ENCODE peak calls at places on chromosomes 11 and 22, in five cellular contexts. One of them, this sample, is unnamed.

GRCh38 chr11:73465019-73465675 is 88.9 kb downstream of the RELT start:
- DNase-seq in GM23248: peak; percentile 47
- DNase-seq in left ventricle myocardium inferior: no peak
- DNase-seq in Karpas-422: no peak
- DNase-seq in SJSA1: no peak
- DNase-seq in this sample: no peak

GRCh38 chr11:70476669-70477068 is 78.3 kb downstream of the CTTN start:
- DNase-seq in SJSA1: no peak
- DNase-seq in left ventricle myocardium inferior: no peak
- DNase-seq in Karpas-422: no peak
- DNase-seq in GM23248: peak; percentile 51
- DNase-seq in this sample: no peak

GRCh38 chr22:31680764-31681624 is 19.0 kb upstream of the PISD start:
- DNase-seq in left ventricle myocardium inferior: peak; percentile 17
- DNase-seq in SJSA1: peak; percentile 77
- DNase-seq in GM23248: peak; percentile 78
- DNase-seq in Karpas-422: no peak
- DNase-seq in this sample: no peak

GRCh38 chr22:46269564-46269963 is 1.8 kb downstream of the TTC38 start:
- DNase-seq in SJSA1: no peak
- DNase-seq in GM23248: no peak
- DNase-seq in Karpas-422: no peak
- DNase-seq in left ventricle myocardium inferior: no peak
- DNase-seq in this sample: no peak

GRCh38 chr11:2384723-2385041 is 7.6 kb downstream of the CD81 start:
- DNase-seq in Karpas-422: no peak
- DNase-seq in GM23248: no peak
- DNase-seq in left ventricle myocardium inferior: no peak
- DNase-seq in SJSA1: no peak
- DNase-seq in this sample: no peak

GRCh38 chr11:70428701-70429427 is 30.5 kb downstream of the CTTN start:
- DNase-seq in GM23248: no peak
- DNase-seq in left ventricle myocardium inferior: no peak
- DNase-seq in Karpas-422: no peak
- DNase-seq in SJSA1: no peak
- DNase-seq in this sample: no peak

GRCh38 chr11:101915811-101916291 is 471 bp downstream of the ANGPTL5 start:
- DNase-seq in Karpas-422: peak; percentile 95
- DNase-seq in left ventricle myocardium inferior: no peak
- DNase-seq in SJSA1: peak; percentile 2
- DNase-seq in GM23248: peak; percentile 80
- DNase-seq in this sample: peak; percentile 67

GRCh38 chr22:49046546-49047305 is 780.9 kb downstream of the BRD1 start:
- DNase-seq in SJSA1: no peak
- DNase-seq in GM23248: no peak
- DNase-seq in Karpas-422: peak; percentile 91
- DNase-seq in left ventricle myocardium inferior: no peak
- DNase-seq in this sample: no peak

GRCh38 chr22:31119026-31119717 is 3.6 kb upstream of the INPP5J start:
- DNase-seq in GM23248: no peak
- DNase-seq in Karpas-422: no peak
- DNase-seq in SJSA1: no peak
- DNase-seq in left ventricle myocardium inferior: peak; percentile 58
- DNase-seq in this sample: no peak

GRCh38 chr11:43316451-43316850 is 4.7 kb downstream of the API5 start:
- DNase-seq in SJSA1: peak; percentile 54
- DNase-seq in GM23248: peak; percentile 23
- DNase-seq in left ventricle myocardium inferior: no peak
- DNase-seq in Karpas-422: no peak
- DNase-seq in this sample: no peak

GRCh38 chr11:72397333-72397732 is 37.0 kb downstream of the CLPB start:
- DNase-seq in SJSA1: no peak
- DNase-seq in left ventricle myocardium inferior: no peak
- DNase-seq in Karpas-422: no peak
- DNase-seq in GM23248: no peak
- DNase-seq in this sample: no peak

GRCh38 chr22:50260801-50261614 is 475 bp downstream of the MAPK12 start:
- DNase-seq in left ventricle myocardium inferior: no peak
- DNase-seq in SJSA1: peak; percentile 22
- DNase-seq in GM23248: peak; percentile 85
- DNase-seq in Karpas-422: peak; percentile 84
- DNase-seq in this sample: no peak

GRCh38 chr11:34609187-34609751 is 11.6 kb upstream of the EHF start:
- DNase-seq in SJSA1: no peak
- DNase-seq in Karpas-422: no peak
- DNase-seq in left ventricle myocardium inferior: no peak
- DNase-seq in GM23248: no peak
- DNase-seq in this sample: no peak

GRCh38 chr11:5038336-5038735 is 8.0 kb upstream of the OR52J3 start:
- DNase-seq in left ventricle myocardium inferior: no peak
- DNase-seq in SJSA1: no peak
- DNase-seq in Karpas-422: no peak
- DNase-seq in GM23248: no peak
- DNase-seq in this sample: no peak

GRCh38 chr22:26823966-26824365 is 166.6 kb downstream of the MIAT start:
- DNase-seq in left ventricle myocardium inferior: no peak
- DNase-seq in SJSA1: no peak
- DNase-seq in Karpas-422: no peak
- DNase-seq in GM23248: no peak
- DNase-seq in this sample: no peak

GRCh38 chr11:60767388-60767811 is 10.7 kb downstream of the MS4A15 start:
- DNase-seq in GM23248: peak; percentile 41
- DNase-seq in Karpas-422: peak; percentile 62
- DNase-seq in left ventricle myocardium inferior: no peak
- DNase-seq in SJSA1: no peak
- DNase-seq in this sample: no peak

GRCh38 chr11:36510567-36511020 is 522 bp upstream of the TRAF6 start:
- DNase-seq in left ventricle myocardium inferior: no peak
- DNase-seq in GM23248: peak; percentile 70
- DNase-seq in Karpas-422: no peak
- DNase-seq in SJSA1: no peak
- DNase-seq in this sample: no peak

GRCh38 chr11:12674936-12675696 is 895 bp downstream of the TEAD1 start:
- DNase-seq in SJSA1: peak; percentile 45
- DNase-seq in GM23248: peak; percentile 70
- DNase-seq in left ventricle myocardium inferior: peak; percentile 48
- DNase-seq in Karpas-422: no peak
- DNase-seq in this sample: no peak

GRCh38 chr11:47234669-47235075 is 13.9 kb downstream of the ACP2 start:
- DNase-seq in SJSA1: no peak
- DNase-seq in Karpas-422: no peak
- DNase-seq in GM23248: no peak
- DNase-seq in left ventricle myocardium inferior: no peak
- DNase-seq in this sample: no peak

GRCh38 chr11:118996926-118997626 is 862 bp upstream of the CENATAC start:
- DNase-seq in Karpas-422: peak; percentile 56
- DNase-seq in SJSA1: no peak
- DNase-seq in GM23248: peak; percentile 66
- DNase-seq in left ventricle myocardium inferior: no peak
- DNase-seq in this sample: no peak

GRCh38 chr11:122100222-122101080 is 15.6 kb downstream of the BLID start:
- DNase-seq in left ventricle myocardium inferior: peak; percentile 63
- DNase-seq in GM23248: peak; percentile 85
- DNase-seq in SJSA1: peak; percentile 61
- DNase-seq in Karpas-422: no peak
- DNase-seq in this sample: peak; percentile 48
- H3K4me3 ChIP-seq in left ventricle myocardium inferior: peak overlapping the region; percentile 72
- H3K4me3 ChIP-seq in GM23248: peak overlapping the region; percentile 99
- H3K4me3 ChIP-seq in SJSA1: peak overlapping the region; percentile 42
- H3K4me3 ChIP-seq in Karpas-422: no peak overlapping the region
- H3K4me3 ChIP-seq in this sample: peak overlapping the region; percentile 47

GRCh38 chr22:41340357-41340756 is 39.0 kb downstream of the ZC3H7B start:
- DNase-seq in GM23248: no peak
- DNase-seq in SJSA1: no peak
- DNase-seq in left ventricle myocardium inferior: no peak
- DNase-seq in Karpas-422: no peak
- DNase-seq in this sample: no peak
- H3K36me3 ChIP-seq in GM23248: no peaks in the 10 kb centered on the region
- H3K36me3 ChIP-seq in SJSA1: peaks cover 85% of the 10 kb centered on the region
- H3K36me3 ChIP-seq in left ventricle myocardium inferior: peaks cover 60% of the 10 kb centered on the region
- H3K36me3 ChIP-seq in Karpas-422: no peaks in the 10 kb centered on the region
- H3K36me3 ChIP-seq in this sample: peaks cover 99% of the 10 kb centered on the region

GRCh38 chr22:23179381-23180294 is 671 bp upstream of the BCR start:
- DNase-seq in GM23248: peak; percentile 39
- DNase-seq in SJSA1: peak; percentile 33
- DNase-seq in left ventricle myocardium inferior: peak; percentile 24
- DNase-seq in Karpas-422: peak; percentile 77
- DNase-seq in this sample: peak; percentile 36
- H3K4me3 ChIP-seq in GM23248: peak overlapping the region; percentile 72
- H3K4me3 ChIP-seq in SJSA1: peak overlapping the region; percentile 76
- H3K4me3 ChIP-seq in left ventricle myocardium inferior: peak overlapping the region; percentile 78
- H3K4me3 ChIP-seq in Karpas-422: peak overlapping the region; percentile 67
- H3K4me3 ChIP-seq in this sample: peak overlapping the region; percentile 84

GRCh38 chr11:130188047-130188446 is 28.5 kb downstream of the ST14 start:
- DNase-seq in left ventricle myocardium inferior: no peak
- DNase-seq in SJSA1: no peak
- DNase-seq in Karpas-422: no peak
- DNase-seq in GM23248: no peak
- DNase-seq in this sample: no peak
- H3K36me3 ChIP-seq in left ventricle myocardium inferior: no peaks in the 10 kb centered on the region
- H3K36me3 ChIP-seq in SJSA1: no peaks in the 10 kb centered on the region
- H3K36me3 ChIP-seq in Karpas-422: no peaks in the 10 kb centered on the region
- H3K36me3 ChIP-seq in GM23248: no peaks in the 10 kb centered on the region
- H3K36me3 ChIP-seq in this sample: no peaks in the 10 kb centered on the region

GRCh38 chr11:128689946-128690745 is 3.7 kb upstream of the FLI1 start:
- DNase-seq in GM23248: peak; percentile 65
- DNase-seq in Karpas-422: no peak
- DNase-seq in left ventricle myocardium inferior: no peak
- DNase-seq in SJSA1: no peak
- DNase-seq in this sample: no peak

GRCh38 chr11:128688896-128689546 is 4.9 kb upstream of the FLI1 start:
- DNase-seq in SJSA1: no peak
- DNase-seq in GM23248: no peak
- DNase-seq in left ventricle myocardium inferior: no peak
- DNase-seq in Karpas-422: no peak
- DNase-seq in this sample: no peak

GRCh38 chr11:128689586-128689945 is 4.3 kb upstream of the FLI1 start:
- DNase-seq in Karpas-422: no peak
- DNase-seq in SJSA1: no peak
- DNase-seq in left ventricle myocardium inferior: no peak
- DNase-seq in GM23248: no peak
- DNase-seq in this sample: no peak

GRCh38 chr11:128691802-128692749 is 1.8 kb upstream of the FLI1 start:
- DNase-seq in Karpas-422: no peak
- DNase-seq in GM23248: peak; percentile 32
- DNase-seq in left ventricle myocardium inferior: no peak
- DNase-seq in SJSA1: no peak
- DNase-seq in this sample: no peak

GRCh38 chr11:128690746-128691091 is 3.2 kb upstream of the FLI1 start:
- DNase-seq in Karpas-422: no peak
- DNase-seq in left ventricle myocardium inferior: no peak
- DNase-seq in SJSA1: no peak
- DNase-seq in GM23248: peak; percentile 53
- DNase-seq in this sample: no peak
- H3K4me3 ChIP-seq in Karpas-422: no peak overlapping the region
- H3K4me3 ChIP-seq in left ventricle myocardium inferior: peak overlapping the region; percentile 84
- H3K4me3 ChIP-seq in SJSA1: no peak overlapping the region
- H3K4me3 ChIP-seq in GM23248: peak overlapping the region; percentile 54
- H3K4me3 ChIP-seq in this sample: no peak overlapping the region

GRCh38 chr22:38481162-38481870 is 13.4 kb downstream of the KDELR3 start:
- DNase-seq in left ventricle myocardium inferior: no peak
- DNase-seq in Karpas-422: no peak
- DNase-seq in GM23248: no peak
- DNase-seq in SJSA1: no peak
- DNase-seq in this sample: no peak

GRCh38 chr22:38482662-38483308 is 14.9 kb downstream of the KDELR3 start:
- DNase-seq in left ventricle myocardium inferior: no peak
- DNase-seq in GM23248: no peak
- DNase-seq in Karpas-422: no peak
- DNase-seq in SJSA1: no peak
- DNase-seq in this sample: no peak

GRCh38 chr22:38481871-38482332 is 14.0 kb downstream of the KDELR3 start:
- DNase-seq in GM23248: no peak
- DNase-seq in Karpas-422: no peak
- DNase-seq in left ventricle myocardium inferior: no peak
- DNase-seq in SJSA1: no peak
- DNase-seq in this sample: no peak

GRCh38 chr22:38485783-38486182 is 17.9 kb downstream of the KDELR3 start:
- DNase-seq in left ventricle myocardium inferior: no peak
- DNase-seq in GM23248: peak; percentile 46
- DNase-seq in SJSA1: no peak
- DNase-seq in Karpas-422: no peak
- DNase-seq in this sample: no peak

DNA sequence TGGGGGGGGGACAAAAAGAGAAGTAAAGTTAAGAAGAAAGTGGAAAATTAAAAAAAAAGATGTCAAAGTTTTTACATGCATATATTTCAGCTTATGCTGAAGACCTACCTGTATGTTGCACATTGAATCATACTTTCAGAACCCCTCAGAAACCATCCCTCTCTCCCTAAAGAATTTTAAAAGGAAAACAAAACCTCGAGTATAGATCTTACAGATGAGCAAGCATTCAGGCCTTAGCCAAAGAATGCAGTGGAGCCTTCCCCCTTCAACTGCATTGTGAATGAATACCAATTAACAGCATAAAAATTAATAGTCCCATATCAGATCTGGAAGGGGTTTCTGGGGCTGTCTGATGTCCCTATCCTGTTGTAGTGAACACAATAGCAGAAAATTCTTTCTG is 16.3 kb downstream of the KDELR3 start:
- DNase-seq in SJSA1: no peak
- DNase-seq in left ventricle myocardium inferior: no peak
- DNase-seq in Karpas-422: no peak
- DNase-seq in GM23248: no peak
- DNase-seq in this sample: no peak
- H3K36me3 ChIP-seq in SJSA1: peaks cover 96% of the 10 kb centered on the region
- H3K36me3 ChIP-seq in left ventricle myocardium inferior: peaks cover 96% of the 10 kb centered on the region
- H3K36me3 ChIP-seq in Karpas-422: peaks cover 70% of the 10 kb centered on the region
- H3K36me3 ChIP-seq in GM23248: peaks cover 92% of the 10 kb centered on the region
- H3K36me3 ChIP-seq in this sample: peaks cover 34% of the 10 kb centered on the region

DNA sequence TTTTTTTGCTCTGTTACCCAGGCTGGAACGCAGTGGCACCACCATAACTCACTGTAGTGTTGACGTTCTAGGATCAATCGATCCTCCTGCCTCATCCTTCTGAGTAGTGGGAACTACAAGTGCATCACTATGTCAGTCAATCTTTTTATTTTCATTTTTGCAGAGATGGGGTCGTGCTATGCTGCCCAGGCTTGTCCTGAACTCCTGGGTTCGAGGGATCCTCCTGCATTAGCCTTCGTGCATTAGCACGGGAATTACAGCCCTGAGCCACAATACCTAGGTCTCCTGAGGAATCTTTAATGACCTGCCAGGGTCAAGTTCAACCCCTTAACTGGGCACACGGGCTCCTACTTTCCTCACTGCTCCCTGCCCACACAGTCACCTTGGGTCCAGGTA is 4.4 kb downstream of the APOL3 start:
- DNase-seq in Karpas-422: no peak
- DNase-seq in SJSA1: no peak
- DNase-seq in left ventricle myocardium inferior: no peak
- DNase-seq in GM23248: peak; percentile 6
- DNase-seq in this sample: no peak
- H3K4me3 ChIP-seq in Karpas-422: no peak overlapping the region
- H3K4me3 ChIP-seq in SJSA1: peak overlapping the region; percentile 37
- H3K4me3 ChIP-seq in left ventricle myocardium inferior: peak overlapping the region; percentile 71
- H3K4me3 ChIP-seq in GM23248: peak overlapping the region; percentile 71
- H3K4me3 ChIP-seq in this sample: peak overlapping the region; percentile 47

GRCh38 chr11:69055212-69055586 is 6.5 kb downstream of the TPCN2 start:
- DNase-seq in SJSA1: no peak
- DNase-seq in left ventricle myocardium inferior: no peak
- DNase-seq in Karpas-422: peak; percentile 63
- DNase-seq in GM23248: no peak
- DNase-seq in this sample: no peak
- H3K36me3 ChIP-seq in SJSA1: peaks cover 71% of the 10 kb centered on the region
- H3K36me3 ChIP-seq in left ventricle myocardium inferior: peaks cover 49% of the 10 kb centered on the region
- H3K36me3 ChIP-seq in Karpas-422: peaks cover 25% of the 10 kb centered on the region
- H3K36me3 ChIP-seq in GM23248: no peaks in the 10 kb centered on the region
- H3K36me3 ChIP-seq in this sample: peaks cover 4% of the 10 kb centered on the region

GRCh38 chr11:23563591-23563990 is 703.3 kb upstream of the CCDC179 start:
- DNase-seq in SJSA1: no peak
- DNase-seq in Karpas-422: no peak
- DNase-seq in left ventricle myocardium inferior: no peak
- DNase-seq in GM23248: no peak
- DNase-seq in this sample: no peak
- H3K4me3 ChIP-seq in SJSA1: no peak overlapping the region
- H3K4me3 ChIP-seq in Karpas-422: no peak overlapping the region
- H3K4me3 ChIP-seq in left ventricle myocardium inferior: no peak overlapping the region
- H3K4me3 ChIP-seq in GM23248: no peak overlapping the region
- H3K4me3 ChIP-seq in this sample: no peak overlapping the region